ENCODE peak calls at places on chromosomes 3 and 15, in seven cellular contexts. T is ascending aorta, P is uterus, Y is mammary epithelial cell, O is thoracic aorta, Q is cardiac muscle cell, R is OCI-LY7. D is an unnamed sample. For H3K4me1, the result is how much of the 10 kb centered on the place peaks cover.

GRCh38 chr3:138360272-138361192 is 12.2 kb downstream of the MRAS start:
- DNase-seq in R (no peak), Y (no peak), O (no peak), Q (no peak), P (no peak), T (no peak), D (peak)

GRCh38 chr3:25493786-25494185 is 65.7 kb downstream of the RARB start:
- DNase-seq in P (no peak), T (no peak), Q (peak), R (no peak), Y (peak), O (no peak), D (no peak)

GRCh38 chr3:192331749-192332385 is 395.5 kb downstream of the FGF12 start:
- DNase-seq in P (no peak), Q (no peak), R (no peak), O (no peak), T (no peak), Y (no peak), D (no peak)

GRCh38 chr3:54202029-54202428 is 79.7 kb downstream of the CACNA2D3 start:
- DNase-seq in R (no peak), O (no peak), Q (no peak), T (no peak), Y (no peak), P (no peak), D (no peak)

GRCh38 chr3:113132571-113132996 is 78.8 kb upstream of the BOC start:
- DNase-seq in O (no peak), P (no peak), Q (peak), Y (peak), T (no peak), R (no peak), D (no peak)

GRCh38 chr3:68773401-68773800 is 158.9 kb downstream of the TAFA4 start:
- DNase-seq in Q (no peak), O (no peak), T (no peak), P (no peak), R (no peak), Y (no peak), D (no peak)

GRCh38 chr3:136078421-136079364 is 113.2 kb downstream of the PPP2R3A start:
- DNase-seq in R (peak), O (no peak), T (no peak), Y (no peak), Q (peak), P (no peak), D (no peak)

GRCh38 chr3:156820687-156821070 is 5.5 kb upstream of the LEKR1 start:
- DNase-seq in O (no peak), Y (no peak), Q (no peak), R (no peak), P (no peak), T (no peak), D (no peak)

GRCh38 chr3:137050281-137050680 is 92.5 kb downstream of the IL20RB start:
- DNase-seq in T (no peak), Q (no peak), Y (no peak), O (no peak), R (no peak), P (no peak), D (no peak)

GRCh38 chr3:97131476-97131875 is 317.1 kb downstream of the EPHA6 start:
- DNase-seq in Y (no peak), T (no peak), O (no peak), P (no peak), Q (no peak), R (no peak), D (no peak)

GRCh38 chr3:66797916-66798560 is 200.1 kb upstream of the KBTBD8 start:
- DNase-seq in Q (peak), R (no peak), Y (no peak), O (no peak), P (no peak), T (no peak), D (peak)

GRCh38 chr3:148727242-148727641 is 29.5 kb downstream of the AGTR1 start:
- DNase-seq in O (no peak), Q (peak), T (no peak), P (no peak), Y (no peak), R (peak), D (no peak)

GRCh38 chr3:27307566-27307965 is 61.6 kb downstream of the NEK10 start:
- DNase-seq in O (no peak), Q (no peak), Y (no peak), P (no peak), R (no peak), T (no peak), D (no peak)

GRCh38 chr3:140994316-140994715 is 52.7 kb downstream of the SLC25A36 start:
- DNase-seq in Q (no peak), P (no peak), T (no peak), O (no peak), R (no peak), Y (peak), D (no peak)

GRCh38 chr15:99148851-99149276 is 44.0 kb downstream of the SYNM start:
- DNase-seq in O (no peak), Y (no peak), P (no peak), Q (no peak), R (no peak), T (no peak), D (peak)

GRCh38 chr3:17619952-17620351 is 122.5 kb downstream of the TBC1D5 start:
- DNase-seq in R (no peak), Q (no peak), T (no peak), O (no peak), P (no peak), Y (no peak), D (no peak)

GRCh38 chr3:18279338-18279737 is 145.8 kb downstream of the SATB1 start:
- DNase-seq in T (no peak), R (no peak), Q (no peak), O (no peak), P (no peak), Y (no peak), D (no peak)

GRCh38 chr3:54557538-54558419 is 370.1 kb downstream of the LRTM1 start:
- DNase-seq in Y (peak), Q (no peak), R (no peak), O (no peak), T (no peak), P (no peak), D (no peak)

GRCh38 chr3:194312743-194313281 is 38.3 kb downstream of the CPN2 start:
- DNase-seq in T (no peak), O (no peak), Y (no peak), R (no peak), Q (peak), P (peak), D (peak)

GRCh38 chr3:9730747-9731205 is 759 bp upstream of the BRPF1 start:
- DNase-seq in O (no peak), P (no peak), R (no peak), T (no peak), Y (no peak), Q (no peak), D (no peak)

GRCh38 chr3:119731545-119732343 is 28.9 kb downstream of the CFAP91 start:
- DNase-seq in T (no peak), R (no peak), Y (peak), P (no peak), Q (no peak), O (no peak), D (no peak)

GRCh38 chr3:183980408-183980807 is 37.3 kb downstream of the ABCC5 start:
- DNase-seq in Q (no peak), O (no peak), T (no peak), R (no peak), Y (no peak), P (peak), D (no peak)

GRCh38 chr3:172582712-172583111 is 59.5 kb upstream of the TNFSF10 start:
- DNase-seq in O (no peak), R (no peak), T (no peak), Q (peak), P (no peak), Y (peak), D (no peak)

GRCh38 chr3:117473981-117474563 is 764.5 kb downstream of the TUSC7 start:
- DNase-seq in Y (no peak), Q (no peak), T (no peak), R (no peak), P (no peak), O (no peak), D (no peak)

GRCh38 chr3:170840291-170840859 is 29.6 kb downstream of the RPL22L1 start:
- DNase-seq in T (no peak), Q (no peak), Y (no peak), O (no peak), R (no peak), P (no peak), D (no peak)

GRCh38 chr3:24428470-24428869 is 66.2 kb downstream of the THRB start:
- DNase-seq in P (no peak), R (no peak), Q (no peak), O (no peak), Y (no peak), T (no peak), D (no peak)

GRCh38 chr3:57163751-57164150 is 1.4 kb downstream of the IL17RD start:
- DNase-seq in R (no peak), P (no peak), Q (no peak), Y (peak), T (no peak), O (no peak), D (no peak)

GRCh38 chr3:39941941-39942340 is 132.5 kb downstream of the MYRIP start:
- DNase-seq in Q (no peak), T (no peak), Y (no peak), O (no peak), R (no peak), P (no peak), D (no peak)

GRCh38 chr15:81303241-81304225 is 20.4 kb downstream of the STARD5 start:
- DNase-seq in O (no peak), Y (no peak), T (no peak), Q (peak), R (no peak), P (no peak), D (no peak)

GRCh38 chr3:39753361-39753760 is 56.0 kb upstream of the MYRIP start:
- DNase-seq in O (no peak), R (no peak), Y (no peak), Q (no peak), P (no peak), T (no peak), D (no peak)

GRCh38 chr3:49602877-49603411 is 48.7 kb downstream of the BSN start:
- DNase-seq in P (no peak), O (no peak), Q (no peak), Y (peak), T (no peak), R (no peak), D (peak)

GRCh38 chr3:126528419-126528799 is 4.5 kb downstream of the CHST13 start:
- DNase-seq in Q (no peak), P (no peak), T (no peak), Y (no peak), R (no peak), O (no peak), D (peak)

GRCh38 chr15:63514533-63514943 is 10.1 kb downstream of the USP3 start:
- DNase-seq in Q (peak), O (no peak), T (no peak), R (no peak), Y (peak), P (peak), D (no peak)

GRCh38 chr15:101675796-101676582 is 23.8 kb upstream of the TM2D3 start:
- DNase-seq in P (no peak), T (no peak), O (no peak), R (no peak), Q (peak), Y (peak), D (no peak)

GRCh38 chr3:23668430-23668904 is 137.3 kb upstream of the UBE2E1 start:
- DNase-seq in T (no peak), O (no peak), R (no peak), Y (peak), Q (peak), P (no peak), D (no peak)

GRCh38 chr3:120198305-120198878 is 86.6 kb downstream of the GPR156 start:
- DNase-seq in Q (peak), Y (peak), T (no peak), O (no peak), R (peak), P (no peak), D (no peak)

GRCh38 chr3:86990171-86990733 is 697 bp downstream of the VGLL3 start:
- DNase-seq in P (peak), R (no peak), O (no peak), Q (no peak), Y (peak), T (peak), D (peak)

GRCh38 chr15:39851505-39852082 is 68.5 kb downstream of the GPR176 start:
- DNase-seq in O (no peak), Y (no peak), T (no peak), P (no peak), R (no peak), Q (peak), D (no peak)

GRCh38 chr15:31447893-31448634 is 121.4 kb downstream of the KLF13 start:
- DNase-seq in R (no peak), Y (no peak), T (no peak), P (no peak), O (no peak), Q (no peak), D (no peak)

GRCh38 chr3:12586403-12586802 is 29.5 kb downstream of the MKRN2 start:
- DNase-seq in Y (no peak), P (no peak), T (no peak), O (no peak), Q (no peak), R (no peak), D (no peak)

DNA sequence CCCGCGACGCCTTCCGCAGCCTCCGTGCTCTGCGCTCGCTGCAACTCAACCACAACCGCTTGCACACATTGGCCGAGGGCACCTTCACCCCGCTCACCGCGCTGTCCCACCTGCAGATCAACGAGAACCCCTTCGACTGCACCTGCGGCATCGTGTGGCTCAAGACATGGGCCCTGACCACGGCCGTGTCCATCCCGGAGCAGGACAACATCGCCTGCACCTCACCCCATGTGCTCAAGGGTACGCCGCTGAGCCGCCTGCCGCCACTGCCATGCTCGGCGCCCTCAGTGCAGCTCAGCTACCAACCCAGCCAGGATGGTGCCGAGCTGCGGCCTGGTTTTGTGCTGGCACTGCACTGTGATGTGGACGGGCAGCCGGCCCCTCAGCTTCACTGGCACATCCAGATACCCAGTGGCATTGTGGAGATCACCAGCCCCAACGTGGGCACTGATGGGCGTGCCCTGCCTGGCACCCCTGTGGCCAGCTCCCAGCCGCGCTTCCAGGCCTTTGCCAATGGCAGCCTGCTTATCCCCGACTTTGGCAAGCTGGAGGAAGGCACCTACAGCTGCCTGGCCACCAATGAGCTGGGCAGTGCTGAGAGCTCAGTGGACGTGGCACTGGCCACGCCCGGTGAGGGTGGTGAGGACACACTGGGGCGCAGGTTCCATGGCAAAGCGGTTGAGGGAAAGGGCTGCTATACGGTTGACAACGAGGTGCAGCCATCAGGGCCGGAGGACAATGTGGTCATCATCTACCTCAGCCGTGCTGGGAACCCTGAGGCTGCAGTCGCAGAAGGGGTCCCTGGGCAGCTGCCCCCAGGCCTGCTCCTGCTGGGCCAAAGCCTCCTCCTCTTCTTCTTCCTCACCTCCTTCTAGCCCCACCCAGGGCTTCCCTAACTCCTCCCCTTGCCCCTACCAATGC is 2.0 kb downstream of the ISLR start:
- DNase-seq in T (peak), Y (no peak), R (no peak), Q (no peak), O (no peak), P (peak), D (peak)
- H3K4me1 ChIP-seq in T (half or more), Y (under half), R (under half), Q (under half), O (half or more), P (half or more), D (half or more)

DNA sequence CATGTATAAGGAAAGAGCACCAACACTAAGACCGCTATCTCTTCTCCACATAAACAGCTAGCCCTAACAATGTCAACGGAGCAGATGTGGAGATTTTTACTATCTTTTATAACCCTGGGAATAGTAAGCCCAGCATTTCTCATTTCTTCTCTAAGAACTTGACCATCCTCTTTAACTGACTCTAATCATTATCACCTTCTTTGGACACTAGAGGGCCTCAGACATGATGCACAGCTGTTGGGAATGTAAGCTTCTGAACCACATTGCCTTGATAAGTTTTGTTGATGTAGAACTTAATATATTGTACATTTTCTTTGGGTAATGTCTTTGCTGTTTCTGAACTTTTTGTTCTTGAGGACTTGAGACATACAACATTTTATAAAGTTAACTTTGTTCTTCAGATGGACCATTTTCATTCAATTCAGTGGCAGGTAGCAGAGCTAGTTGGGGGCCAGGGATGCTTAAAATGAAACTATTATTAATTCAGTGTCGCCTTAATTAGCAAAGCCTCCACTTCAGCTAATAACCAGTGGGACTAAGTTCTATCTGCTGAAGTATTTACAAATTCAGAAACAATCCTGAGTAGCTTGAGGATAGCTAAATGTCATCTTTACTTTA is 9.6 kb upstream of the TAGLN3 start:
- DNase-seq in R (peak), P (no peak), Q (peak), T (no peak), O (no peak), Y (peak), D (no peak)
- TF ChIP-seq CTCF in R (peak), P (peak), Q (peak), T (peak), O (peak), Y (peak), D (no peak)

GRCh38 chr15:67107014-67107812 is 41.8 kb downstream of the SMAD3 start:
- DNase-seq in Q (peak), P (peak), T (peak), O (peak), R (no peak), Y (peak), D (peak)
- H3K4me1 ChIP-seq in Q (under half), P (under half), T (half or more), O (half or more), R (half or more), Y (half or more), D (half or more)

GRCh38 chr15:69412274-69412673 is 1.9 kb upstream of the KIF23 start:
- DNase-seq in R (no peak), O (no peak), P (no peak), T (no peak), Y (no peak), Q (no peak), D (no peak)

GRCh38 chr15:69407719-69408400 is 6.3 kb upstream of the KIF23 start:
- DNase-seq in R (no peak), Y (no peak), T (no peak), O (no peak), Q (no peak), P (no peak), D (no peak)

GRCh38 chr15:69408841-69409240 is 5.3 kb upstream of the KIF23 start:
- DNase-seq in Q (no peak), Y (no peak), P (no peak), R (no peak), O (no peak), T (no peak), D (no peak)

GRCh38 chr15:69412701-69413100 is 1.4 kb upstream of the KIF23 start:
- DNase-seq in T (no peak), P (no peak), O (no peak), Y (no peak), Q (no peak), R (no peak), D (no peak)

DNA sequence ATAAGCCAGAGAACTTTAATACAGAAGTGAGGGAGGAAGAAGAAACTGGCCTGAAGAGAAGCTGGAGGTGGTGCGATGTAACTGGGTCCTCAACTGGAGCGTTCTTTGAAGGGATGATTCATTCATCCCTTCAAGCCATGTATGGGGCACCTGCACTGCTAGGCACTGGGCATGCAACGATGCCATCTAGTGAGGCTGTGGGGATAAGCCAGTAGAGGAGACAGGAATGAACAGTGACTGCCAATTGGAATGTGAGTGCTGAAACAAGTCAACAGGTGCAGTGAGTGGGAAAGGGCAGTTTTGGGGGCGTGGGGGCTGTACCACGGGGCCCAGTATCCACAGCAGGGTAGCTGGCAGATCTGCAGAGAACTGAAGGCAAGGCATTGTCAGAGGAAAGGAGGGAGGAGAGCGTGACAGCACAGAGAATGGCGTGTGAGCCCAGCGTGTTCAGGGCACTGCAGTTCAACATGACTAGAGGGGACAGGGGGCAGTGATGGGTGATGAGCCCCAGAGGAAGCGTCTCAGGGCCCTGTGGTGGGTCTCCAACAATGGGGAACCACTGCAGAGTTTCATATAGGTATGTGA is 3.8 kb upstream of the KIF23 start:
- DNase-seq in R (peak), Y (peak), O (no peak), Q (no peak), T (peak), P (no peak), D (no peak)
- TF ChIP-seq CTCF in R (peak), Y (peak), O (no peak), Q (peak), T (no peak), P (no peak), D (no peak)

GRCh38 chr3:30617069-30617468 is 10.7 kb downstream of the TGFBR2 start:
- DNase-seq in T (no peak), R (no peak), Y (no peak), O (no peak), P (no peak), Q (no peak), D (no peak)
- H3K4me1 ChIP-seq in T (under half), R (half or more), Y (half or more), O (half or more), P (under half), Q (under half), D (half or more)